ENCODE peak calls at places on chromosomes 7 and 10, in eight cellular contexts. One of them, this sample, is unnamed.
A peak's percentile ranks its signal among the peaks of the same experiment; 100 is the strongest.

GRCh38 chr7:151876112-151876898 is 610 bp downstream of the PRKAG2 start:
- DNase-seq in epithelial cell of esophagus: peak; percentile 20
- DNase-seq in dorsolateral prefrontal cortex: no peak
- DNase-seq in ovary: peak; percentile 86
- DNase-seq in cardiac muscle cell: peak; percentile 80
- DNase-seq in breast epithelium: peak; percentile 73
- DNase-seq in OCI-LY7: no peak
- DNase-seq in epithelial cell of proximal tubule: no peak
- DNase-seq in this sample: no peak

GRCh38 chr7:29500719-29501118 is 62.9 kb upstream of the PRR15 start:
- DNase-seq in ovary: no peak
- DNase-seq in cardiac muscle cell: no peak
- DNase-seq in breast epithelium: no peak
- DNase-seq in dorsolateral prefrontal cortex: no peak
- DNase-seq in epithelial cell of esophagus: no peak
- DNase-seq in OCI-LY7: no peak
- DNase-seq in epithelial cell of proximal tubule: no peak
- DNase-seq in this sample: no peak

GRCh38 chr10:108894402-108895301 is 1028.7 kb downstream of the XPNPEP1 start:
- DNase-seq in cardiac muscle cell: no peak
- DNase-seq in breast epithelium: no peak
- DNase-seq in ovary: no peak
- DNase-seq in epithelial cell of esophagus: no peak
- DNase-seq in OCI-LY7: peak; percentile 24
- DNase-seq in dorsolateral prefrontal cortex: no peak
- DNase-seq in epithelial cell of proximal tubule: no peak
- DNase-seq in this sample: no peak

GRCh38 chr7:1260236-1260635 is 27.6 kb downstream of the UNCX start:
- DNase-seq in cardiac muscle cell: no peak
- DNase-seq in dorsolateral prefrontal cortex: no peak
- DNase-seq in epithelial cell of proximal tubule: no peak
- DNase-seq in ovary: no peak
- DNase-seq in OCI-LY7: no peak
- DNase-seq in breast epithelium: no peak
- DNase-seq in epithelial cell of esophagus: no peak
- DNase-seq in this sample: no peak

GRCh38 chr10:125768217-125768616 is 7.4 kb downstream of the MMP21 start:
- DNase-seq in dorsolateral prefrontal cortex: no peak
- DNase-seq in breast epithelium: no peak
- DNase-seq in epithelial cell of proximal tubule: no peak
- DNase-seq in cardiac muscle cell: peak; percentile 33
- DNase-seq in epithelial cell of esophagus: no peak
- DNase-seq in ovary: no peak
- DNase-seq in OCI-LY7: no peak
- DNase-seq in this sample: no peak

GRCh38 chr7:33215992-33216391 is 86.6 kb downstream of the BBS9 start:
- DNase-seq in cardiac muscle cell: no peak
- DNase-seq in OCI-LY7: no peak
- DNase-seq in breast epithelium: no peak
- DNase-seq in epithelial cell of proximal tubule: no peak
- DNase-seq in ovary: no peak
- DNase-seq in dorsolateral prefrontal cortex: no peak
- DNase-seq in epithelial cell of esophagus: no peak
- DNase-seq in this sample: no peak

GRCh38 chr10:72308320-72308987 is 34.7 kb downstream of the DDIT4 start:
- DNase-seq in dorsolateral prefrontal cortex: no peak
- DNase-seq in epithelial cell of esophagus: peak; percentile 80
- DNase-seq in cardiac muscle cell: peak; percentile 64
- DNase-seq in ovary: peak; percentile 81
- DNase-seq in breast epithelium: no peak
- DNase-seq in epithelial cell of proximal tubule: no peak
- DNase-seq in OCI-LY7: no peak
- DNase-seq in this sample: no peak

GRCh38 chr10:111986079-111986478 is 197.5 kb downstream of the GPAM start:
- DNase-seq in breast epithelium: no peak
- DNase-seq in dorsolateral prefrontal cortex: no peak
- DNase-seq in cardiac muscle cell: no peak
- DNase-seq in epithelial cell of esophagus: no peak
- DNase-seq in ovary: no peak
- DNase-seq in epithelial cell of proximal tubule: no peak
- DNase-seq in OCI-LY7: no peak
- DNase-seq in this sample: no peak

GRCh38 chr7:158517571-158517970 is 70.1 kb downstream of the PTPRN2 start:
- DNase-seq in breast epithelium: no peak
- DNase-seq in dorsolateral prefrontal cortex: no peak
- DNase-seq in epithelial cell of proximal tubule: no peak
- DNase-seq in epithelial cell of esophagus: no peak
- DNase-seq in ovary: no peak
- DNase-seq in OCI-LY7: no peak
- DNase-seq in cardiac muscle cell: no peak
- DNase-seq in this sample: no peak

GRCh38 chr10:95694665-95695064 is 938 bp upstream of the TCTN3 start:
- DNase-seq in ovary: peak; percentile 28
- DNase-seq in OCI-LY7: no peak
- DNase-seq in breast epithelium: no peak
- DNase-seq in dorsolateral prefrontal cortex: no peak
- DNase-seq in cardiac muscle cell: no peak
- DNase-seq in epithelial cell of proximal tubule: no peak
- DNase-seq in epithelial cell of esophagus: no peak
- DNase-seq in this sample: no peak

GRCh38 chr7:17123020-17123419 is 175.4 kb upstream of the AHR start:
- DNase-seq in ovary: no peak
- DNase-seq in dorsolateral prefrontal cortex: no peak
- DNase-seq in epithelial cell of esophagus: peak; percentile 60
- DNase-seq in epithelial cell of proximal tubule: no peak
- DNase-seq in OCI-LY7: no peak
- DNase-seq in breast epithelium: no peak
- DNase-seq in cardiac muscle cell: no peak
- DNase-seq in this sample: peak; percentile 82

GRCh38 chr10:11685787-11686218 is 56.4 kb upstream of the ECHDC3 start:
- DNase-seq in dorsolateral prefrontal cortex: no peak
- DNase-seq in epithelial cell of esophagus: peak; percentile 88
- DNase-seq in epithelial cell of proximal tubule: no peak
- DNase-seq in OCI-LY7: peak; percentile 92
- DNase-seq in ovary: peak; percentile 86
- DNase-seq in cardiac muscle cell: no peak
- DNase-seq in breast epithelium: peak; percentile 69
- DNase-seq in this sample: no peak

GRCh38 chr10:99435986-99436633 is 5.7 kb upstream of the GOT1 start:
- DNase-seq in cardiac muscle cell: peak; percentile 62
- DNase-seq in epithelial cell of esophagus: peak; percentile 61
- DNase-seq in epithelial cell of proximal tubule: no peak
- DNase-seq in OCI-LY7: peak; percentile 61
- DNase-seq in dorsolateral prefrontal cortex: no peak
- DNase-seq in ovary: no peak
- DNase-seq in breast epithelium: no peak
- DNase-seq in this sample: no peak

GRCh38 chr7:15801565-15801964 is 115.1 kb upstream of the MEOX2 start:
- DNase-seq in cardiac muscle cell: peak; percentile 6
- DNase-seq in ovary: no peak
- DNase-seq in dorsolateral prefrontal cortex: no peak
- DNase-seq in OCI-LY7: no peak
- DNase-seq in epithelial cell of proximal tubule: peak; percentile 71
- DNase-seq in epithelial cell of esophagus: no peak
- DNase-seq in breast epithelium: no peak
- DNase-seq in this sample: peak; percentile 29

GRCh38 chr7:47278043-47278442 is 303.9 kb downstream of the TNS3 start:
- DNase-seq in breast epithelium: no peak
- DNase-seq in ovary: no peak
- DNase-seq in OCI-LY7: no peak
- DNase-seq in dorsolateral prefrontal cortex: no peak
- DNase-seq in cardiac muscle cell: no peak
- DNase-seq in epithelial cell of esophagus: no peak
- DNase-seq in epithelial cell of proximal tubule: no peak
- DNase-seq in this sample: no peak

GRCh38 chr7:43583424-43584199 is 704 bp downstream of the STK17A start:
- DNase-seq in epithelial cell of esophagus: peak; percentile 56
- DNase-seq in OCI-LY7: peak; percentile 83
- DNase-seq in breast epithelium: peak; percentile 41
- DNase-seq in dorsolateral prefrontal cortex: peak; percentile 58
- DNase-seq in cardiac muscle cell: peak; percentile 81
- DNase-seq in epithelial cell of proximal tubule: no peak
- DNase-seq in ovary: peak; percentile 75
- DNase-seq in this sample: no peak

GRCh38 chr7:93980744-93981479 is 23.2 kb downstream of the BET1 start:
- DNase-seq in ovary: no peak
- DNase-seq in epithelial cell of esophagus: no peak
- DNase-seq in dorsolateral prefrontal cortex: no peak
- DNase-seq in epithelial cell of proximal tubule: no peak
- DNase-seq in breast epithelium: no peak
- DNase-seq in cardiac muscle cell: no peak
- DNase-seq in OCI-LY7: no peak
- DNase-seq in this sample: no peak

GRCh38 chr10:77832243-77832642 is 94.3 kb downstream of the DLG5 start:
- DNase-seq in epithelial cell of esophagus: peak; percentile 62
- DNase-seq in dorsolateral prefrontal cortex: no peak
- DNase-seq in OCI-LY7: no peak
- DNase-seq in cardiac muscle cell: no peak
- DNase-seq in breast epithelium: peak; percentile 61
- DNase-seq in epithelial cell of proximal tubule: no peak
- DNase-seq in ovary: no peak
- DNase-seq in this sample: no peak

GRCh38 chr10:129677377-129677927 is 210.4 kb downstream of the MGMT start:
- DNase-seq in dorsolateral prefrontal cortex: no peak
- DNase-seq in OCI-LY7: no peak
- DNase-seq in breast epithelium: no peak
- DNase-seq in epithelial cell of proximal tubule: no peak
- DNase-seq in epithelial cell of esophagus: no peak
- DNase-seq in ovary: no peak
- DNase-seq in cardiac muscle cell: no peak
- DNase-seq in this sample: no peak

GRCh38 chr7:129334473-129334872 is 99.8 kb upstream of the STRIP2 start:
- DNase-seq in ovary: no peak
- DNase-seq in cardiac muscle cell: no peak
- DNase-seq in OCI-LY7: no peak
- DNase-seq in epithelial cell of proximal tubule: no peak
- DNase-seq in dorsolateral prefrontal cortex: no peak
- DNase-seq in epithelial cell of esophagus: no peak
- DNase-seq in breast epithelium: no peak
- DNase-seq in this sample: no peak
- TF ChIP-seq CTCF in ovary: no peak
- TF ChIP-seq CTCF in cardiac muscle cell: no peak
- TF ChIP-seq CTCF in OCI-LY7: peak; percentile 28
- TF ChIP-seq CTCF in epithelial cell of proximal tubule: peak; percentile 1
- TF ChIP-seq CTCF in dorsolateral prefrontal cortex: no peak
- TF ChIP-seq CTCF in epithelial cell of esophagus: peak; percentile 11
- TF ChIP-seq CTCF in breast epithelium: no peak
- TF ChIP-seq CTCF in this sample: no peak

GRCh38 chr7:150515752-150516151 is 1.1 kb downstream of the GIMAP7 start:
- DNase-seq in breast epithelium: no peak
- DNase-seq in ovary: no peak
- DNase-seq in OCI-LY7: no peak
- DNase-seq in cardiac muscle cell: no peak
- DNase-seq in epithelial cell of proximal tubule: no peak
- DNase-seq in epithelial cell of esophagus: no peak
- DNase-seq in dorsolateral prefrontal cortex: no peak
- DNase-seq in this sample: no peak

GRCh38 chr7:150516956-150517355 is 2.3 kb downstream of the GIMAP7 start:
- DNase-seq in dorsolateral prefrontal cortex: no peak
- DNase-seq in ovary: no peak
- DNase-seq in OCI-LY7: no peak
- DNase-seq in cardiac muscle cell: no peak
- DNase-seq in epithelial cell of proximal tubule: no peak
- DNase-seq in epithelial cell of esophagus: no peak
- DNase-seq in breast epithelium: no peak
- DNase-seq in this sample: no peak

GRCh38 chr7:150515248-150515647 is 576 bp downstream of the GIMAP7 start:
- DNase-seq in OCI-LY7: no peak
- DNase-seq in breast epithelium: no peak
- DNase-seq in ovary: no peak
- DNase-seq in dorsolateral prefrontal cortex: no peak
- DNase-seq in cardiac muscle cell: no peak
- DNase-seq in epithelial cell of esophagus: no peak
- DNase-seq in epithelial cell of proximal tubule: no peak
- DNase-seq in this sample: no peak

GRCh38 chr7:150513758-150514157 is 914 bp upstream of the GIMAP7 start:
- DNase-seq in OCI-LY7: no peak
- DNase-seq in ovary: no peak
- DNase-seq in breast epithelium: no peak
- DNase-seq in cardiac muscle cell: no peak
- DNase-seq in epithelial cell of proximal tubule: no peak
- DNase-seq in dorsolateral prefrontal cortex: no peak
- DNase-seq in epithelial cell of esophagus: no peak
- DNase-seq in this sample: no peak

DNA sequence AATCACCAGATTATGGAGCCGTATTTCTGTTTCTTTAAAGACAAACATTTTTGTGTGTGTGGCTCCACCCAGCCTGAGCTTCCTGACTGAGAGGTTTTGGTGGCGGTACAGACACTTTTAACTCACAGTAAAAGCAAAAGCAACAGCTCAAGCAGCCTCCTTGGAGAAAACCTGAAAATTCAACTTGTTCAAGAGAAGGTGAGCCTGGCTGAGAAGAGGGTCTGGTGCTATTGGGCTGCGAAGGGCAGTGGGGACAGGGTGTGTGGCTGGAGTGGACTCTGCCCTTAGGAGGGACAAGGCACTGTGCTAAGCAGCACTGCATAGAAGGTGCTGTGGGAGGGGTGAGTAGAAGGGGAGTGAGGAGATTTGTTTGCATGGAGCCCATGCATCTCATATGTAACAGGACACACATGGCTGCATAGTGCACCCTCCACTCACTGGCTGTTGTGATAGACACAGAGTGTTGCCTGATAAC is at the start of gene GIMAP7:
- DNase-seq in cardiac muscle cell: no peak
- DNase-seq in epithelial cell of esophagus: no peak
- DNase-seq in OCI-LY7: no peak
- DNase-seq in epithelial cell of proximal tubule: no peak
- DNase-seq in dorsolateral prefrontal cortex: no peak
- DNase-seq in ovary: no peak
- DNase-seq in breast epithelium: no peak
- DNase-seq in this sample: no peak
- H3K4me3 ChIP-seq in cardiac muscle cell: no peak within 1 kb of the TSS
- H3K4me3 ChIP-seq in epithelial cell of esophagus: no peak within 1 kb of the TSS
- H3K4me3 ChIP-seq in OCI-LY7: no peak within 1 kb of the TSS
- H3K4me3 ChIP-seq in epithelial cell of proximal tubule: no peak within 1 kb of the TSS
- H3K4me3 ChIP-seq in dorsolateral prefrontal cortex: peak within 1 kb of the TSS; percentile 25
- H3K4me3 ChIP-seq in ovary: peak within 1 kb of the TSS; percentile 10
- H3K4me3 ChIP-seq in breast epithelium: peak within 1 kb of the TSS; percentile 46
- H3K4me3 ChIP-seq in this sample: no peak within 1 kb of the TSS

GRCh38 chr10:79155301-79156081 is 86.7 kb downstream of the ZMIZ1 start:
- DNase-seq in cardiac muscle cell: no peak
- DNase-seq in epithelial cell of esophagus: peak; percentile 59
- DNase-seq in dorsolateral prefrontal cortex: no peak
- DNase-seq in ovary: no peak
- DNase-seq in epithelial cell of proximal tubule: no peak
- DNase-seq in breast epithelium: no peak
- DNase-seq in OCI-LY7: peak; percentile 31
- DNase-seq in this sample: no peak
- TF ChIP-seq CTCF in cardiac muscle cell: peak; percentile 17
- TF ChIP-seq CTCF in epithelial cell of esophagus: no peak
- TF ChIP-seq CTCF in dorsolateral prefrontal cortex: peak; percentile 28
- TF ChIP-seq CTCF in ovary: no peak
- TF ChIP-seq CTCF in epithelial cell of proximal tubule: peak; percentile 21
- TF ChIP-seq CTCF in breast epithelium: no peak
- TF ChIP-seq CTCF in OCI-LY7: peak; percentile 50
- TF ChIP-seq CTCF in this sample: peak; percentile 13

DNA sequence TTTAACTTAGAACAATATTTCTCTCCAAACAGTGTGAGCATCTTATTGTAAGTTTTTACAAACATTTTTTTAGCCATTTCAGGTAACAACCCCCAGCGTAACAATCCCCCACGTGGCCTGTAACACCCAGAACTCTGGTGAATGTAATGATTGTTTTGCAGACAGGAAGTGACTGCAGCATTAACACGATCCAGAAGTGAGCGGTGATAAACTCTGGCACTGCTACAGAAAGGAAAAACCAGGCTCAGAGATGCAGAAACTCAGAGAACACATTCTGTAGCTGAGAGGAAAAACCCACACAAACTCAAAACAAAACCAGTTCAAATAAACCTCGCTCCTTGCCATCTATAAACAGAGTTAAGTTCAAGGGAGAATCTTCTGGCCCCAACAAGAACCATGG is 285.7 kb downstream of the FGFR2 start:
- DNase-seq in cardiac muscle cell: no peak
- DNase-seq in ovary: no peak
- DNase-seq in epithelial cell of esophagus: peak; percentile 52
- DNase-seq in OCI-LY7: no peak
- DNase-seq in breast epithelium: peak; percentile 24
- DNase-seq in epithelial cell of proximal tubule: no peak
- DNase-seq in dorsolateral prefrontal cortex: no peak
- DNase-seq in this sample: no peak
- H3K4me3 ChIP-seq in cardiac muscle cell: no peak overlapping the region
- H3K4me3 ChIP-seq in ovary: no peak overlapping the region
- H3K4me3 ChIP-seq in epithelial cell of esophagus: no peak overlapping the region
- H3K4me3 ChIP-seq in OCI-LY7: no peak overlapping the region
- H3K4me3 ChIP-seq in breast epithelium: no peak overlapping the region
- H3K4me3 ChIP-seq in epithelial cell of proximal tubule: no peak overlapping the region
- H3K4me3 ChIP-seq in dorsolateral prefrontal cortex: no peak overlapping the region
- H3K4me3 ChIP-seq in this sample: no peak overlapping the region

This sample was measured in AG09309.